ENCODE peak calls at places on chromosomes 1 and 21, in five cellular contexts. One of them, this sample, is unnamed.

GRCh38 chr1:171850951-171851350 is 9.7 kb downstream of the DNM3 start:
- DNase-seq in H1: no peak
- DNase-seq in A549: peak
- DNase-seq in SK-N-SH: no peak
- DNase-seq in IMR-90: no peak
- DNase-seq in this sample: no peak

GRCh38 chr1:225250432-225250831 is 177.4 kb downstream of the LBR start:
- DNase-seq in IMR-90: no peak
- DNase-seq in H1: no peak
- DNase-seq in A549: no peak
- DNase-seq in SK-N-SH: no peak
- DNase-seq in this sample: no peak

GRCh38 chr1:194570449-194570848 is 1384.0 kb upstream of the B3GALT2 start:
- DNase-seq in IMR-90: peak
- DNase-seq in SK-N-SH: no peak
- DNase-seq in A549: no peak
- DNase-seq in H1: no peak
- DNase-seq in this sample: no peak

GRCh38 chr1:94607398-94607797 is 65.8 kb upstream of the F3 start:
- DNase-seq in H1: no peak
- DNase-seq in SK-N-SH: no peak
- DNase-seq in IMR-90: no peak
- DNase-seq in A549: no peak
- DNase-seq in this sample: no peak

GRCh38 chr1:203742446-203742845 is 22.5 kb upstream of the LAX1 start:
- DNase-seq in H1: no peak
- DNase-seq in IMR-90: peak
- DNase-seq in SK-N-SH: no peak
- DNase-seq in A549: no peak
- DNase-seq in this sample: no peak

GRCh38 chr1:35220976-35221375 is 28.0 kb upstream of the SFPQ start:
- DNase-seq in IMR-90: no peak
- DNase-seq in H1: no peak
- DNase-seq in SK-N-SH: peak
- DNase-seq in A549: peak
- DNase-seq in this sample: peak

GRCh38 chr21:44988607-44989537 is 49.0 kb downstream of the SLX9 start:
- DNase-seq in SK-N-SH: no peak
- DNase-seq in H1: no peak
- DNase-seq in A549: no peak
- DNase-seq in IMR-90: no peak
- DNase-seq in this sample: no peak

GRCh38 chr1:220213381-220213983 is 58.8 kb downstream of the RAB3GAP2 start:
- DNase-seq in SK-N-SH: no peak
- DNase-seq in A549: no peak
- DNase-seq in IMR-90: no peak
- DNase-seq in H1: no peak
- DNase-seq in this sample: no peak

GRCh38 chr1:219837274-219837993 is 90.9 kb downstream of the SLC30A10 start:
- DNase-seq in IMR-90: peak
- DNase-seq in SK-N-SH: peak
- DNase-seq in A549: peak
- DNase-seq in H1: no peak
- DNase-seq in this sample: no peak

GRCh38 chr1:1411626-1412025 is 4.5 kb upstream of the MRPL20 start:
- DNase-seq in SK-N-SH: no peak
- DNase-seq in H1: no peak
- DNase-seq in IMR-90: no peak
- DNase-seq in A549: no peak
- DNase-seq in this sample: no peak

GRCh38 chr21:24428539-24429186 is 1178.6 kb downstream of the MRPL39 start:
- DNase-seq in A549: no peak
- DNase-seq in SK-N-SH: no peak
- DNase-seq in H1: no peak
- DNase-seq in IMR-90: no peak
- DNase-seq in this sample: no peak

GRCh38 chr1:27604579-27605299 is 795 bp upstream of the AHDC1 start:
- DNase-seq in A549: no peak
- DNase-seq in H1: peak
- DNase-seq in SK-N-SH: no peak
- DNase-seq in IMR-90: no peak
- DNase-seq in this sample: no peak

GRCh38 chr1:21909286-21909759 is 27.8 kb downstream of the HSPG2 start:
- DNase-seq in A549: no peak
- DNase-seq in IMR-90: peak
- DNase-seq in SK-N-SH: no peak
- DNase-seq in H1: no peak
- DNase-seq in this sample: no peak

GRCh38 chr1:27600500-27601175 is 3.3 kb downstream of the AHDC1 start:
- DNase-seq in H1: no peak
- DNase-seq in SK-N-SH: peak
- DNase-seq in IMR-90: peak
- DNase-seq in A549: no peak
- DNase-seq in this sample: no peak

GRCh38 chr1:2836333-2836970 is 35.0 kb upstream of the TTC34 start:
- DNase-seq in SK-N-SH: no peak
- DNase-seq in A549: no peak
- DNase-seq in IMR-90: no peak
- DNase-seq in H1: no peak
- DNase-seq in this sample: no peak

GRCh38 chr1:230124187-230125128 is 57.4 kb downstream of the GALNT2 start:
- DNase-seq in H1: no peak
- DNase-seq in SK-N-SH: no peak
- DNase-seq in IMR-90: no peak
- DNase-seq in A549: no peak
- DNase-seq in this sample: no peak

GRCh38 chr1:244237445-244237844 is 186.4 kb downstream of the ZBTB18 start:
- DNase-seq in SK-N-SH: no peak
- DNase-seq in H1: no peak
- DNase-seq in IMR-90: peak
- DNase-seq in A549: no peak
- DNase-seq in this sample: no peak

GRCh38 chr1:201578008-201578888 is 39.3 kb downstream of the NAV1 start:
- DNase-seq in SK-N-SH: no peak
- DNase-seq in IMR-90: no peak
- DNase-seq in H1: no peak
- DNase-seq in A549: no peak
- DNase-seq in this sample: no peak

GRCh38 chr1:25900209-25900608 is 6.0 kb downstream of the STMN1 start:
- DNase-seq in IMR-90: no peak
- DNase-seq in H1: no peak
- DNase-seq in SK-N-SH: no peak
- DNase-seq in A549: no peak
- DNase-seq in this sample: no peak

GRCh38 chr1:184002071-184002470 is 35.5 kb downstream of the COLGALT2 start:
- DNase-seq in A549: peak
- DNase-seq in IMR-90: peak
- DNase-seq in H1: no peak
- DNase-seq in SK-N-SH: no peak
- DNase-seq in this sample: no peak

GRCh38 chr1:50271968-50272578 is 151.2 kb downstream of the DMRTA2 start:
- DNase-seq in A549: peak
- DNase-seq in IMR-90: no peak
- DNase-seq in SK-N-SH: peak
- DNase-seq in H1: peak
- DNase-seq in this sample: peak

GRCh38 chr1:203173566-203173965 is 2.1 kb downstream of the MYBPH start:
- DNase-seq in H1: no peak
- DNase-seq in SK-N-SH: no peak
- DNase-seq in A549: no peak
- DNase-seq in IMR-90: no peak
- DNase-seq in this sample: no peak

GRCh38 chr1:162498442-162498785 is 796 bp downstream of the UHMK1 start:
- DNase-seq in IMR-90: peak
- DNase-seq in SK-N-SH: no peak
- DNase-seq in H1: no peak
- DNase-seq in A549: peak
- DNase-seq in this sample: no peak

GRCh38 chr21:38819719-38820147 is 14.0 kb downstream of the ETS2 start:
- DNase-seq in H1: no peak
- DNase-seq in IMR-90: peak
- DNase-seq in SK-N-SH: no peak
- DNase-seq in A549: peak
- DNase-seq in this sample: no peak

GRCh38 chr21:46667735-46668380 is 32.4 kb downstream of the PRMT2 start:
- DNase-seq in H1: peak
- DNase-seq in SK-N-SH: peak
- DNase-seq in IMR-90: peak
- DNase-seq in A549: peak
- DNase-seq in this sample: peak

GRCh38 chr1:7120863-7121621 is 335.8 kb downstream of the CAMTA1 start:
- DNase-seq in IMR-90: no peak
- DNase-seq in H1: no peak
- DNase-seq in A549: no peak
- DNase-seq in SK-N-SH: no peak
- DNase-seq in this sample: peak

GRCh38 chr1:7117265-7117598 is 332.0 kb downstream of the CAMTA1 start:
- DNase-seq in IMR-90: no peak
- DNase-seq in H1: no peak
- DNase-seq in SK-N-SH: no peak
- DNase-seq in A549: no peak
- DNase-seq in this sample: no peak

GRCh38 chr1:7116001-7116400 is 330.7 kb downstream of the CAMTA1 start:
- DNase-seq in H1: no peak
- DNase-seq in IMR-90: no peak
- DNase-seq in A549: no peak
- DNase-seq in SK-N-SH: no peak
- DNase-seq in this sample: no peak

GRCh38 chr1:7117599-7118281 is 332.5 kb downstream of the CAMTA1 start:
- DNase-seq in H1: peak
- DNase-seq in IMR-90: peak
- DNase-seq in SK-N-SH: no peak
- DNase-seq in A549: peak
- DNase-seq in this sample: peak

GRCh38 chr1:7121622-7121988 is 336.4 kb downstream of the CAMTA1 start:
- DNase-seq in SK-N-SH: no peak
- DNase-seq in H1: no peak
- DNase-seq in IMR-90: no peak
- DNase-seq in A549: no peak
- DNase-seq in this sample: no peak
- TF ChIP-seq USF2 in SK-N-SH: no peak
- TF ChIP-seq USF2 in H1: no peak
- TF ChIP-seq USF2 in IMR-90: no peak
- TF ChIP-seq USF2 in A549: no peak
- TF ChIP-seq USF2 in this sample: no peak

DNA sequence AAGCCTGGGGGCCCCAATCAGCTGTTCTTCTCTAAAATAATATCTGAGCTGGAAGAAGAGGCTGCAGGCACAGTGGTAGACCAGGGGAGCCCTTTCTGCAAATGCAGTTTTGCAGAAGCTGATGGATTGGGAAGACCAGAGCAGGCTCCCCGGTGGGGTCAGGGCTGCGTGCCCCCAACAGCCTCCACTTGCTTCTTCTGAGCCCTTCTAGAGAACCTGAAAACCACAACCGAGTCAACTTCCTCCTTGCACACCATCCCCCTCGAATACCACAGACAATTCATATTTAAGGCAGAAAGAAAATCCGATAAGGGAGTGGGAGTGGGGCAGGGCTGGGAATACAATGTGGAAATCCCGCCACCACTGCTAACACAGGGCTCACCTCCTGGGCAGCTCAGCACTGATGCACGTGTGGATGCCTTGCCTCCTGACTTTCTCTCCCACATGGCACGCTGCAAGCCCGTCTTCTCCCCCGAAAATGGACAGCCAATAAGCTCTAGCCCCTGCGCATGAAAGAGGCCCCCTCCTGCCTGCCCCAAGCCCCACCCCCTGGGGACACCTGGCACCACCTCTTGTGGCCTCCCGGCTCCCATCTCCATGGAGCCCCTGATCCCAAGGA is 25.4 kb upstream of the ALDH4A1 start:
- DNase-seq in SK-N-SH: no peak
- DNase-seq in H1: no peak
- DNase-seq in IMR-90: peak
- DNase-seq in A549: no peak
- DNase-seq in this sample: no peak
- TF ChIP-seq USF2 in SK-N-SH: no peak
- TF ChIP-seq USF2 in H1: no peak
- TF ChIP-seq USF2 in IMR-90: no peak
- TF ChIP-seq USF2 in A549: no peak
- TF ChIP-seq USF2 in this sample: no peak

GRCh38 chr1:112665857-112666256 is 8.6 kb upstream of the MOV10 start:
- DNase-seq in H1: no peak
- DNase-seq in SK-N-SH: no peak
- DNase-seq in A549: no peak
- DNase-seq in IMR-90: no peak
- DNase-seq in this sample: no peak
- TF ChIP-seq USF2 in H1: no peak
- TF ChIP-seq USF2 in SK-N-SH: no peak
- TF ChIP-seq USF2 in A549: no peak
- TF ChIP-seq USF2 in IMR-90: no peak
- TF ChIP-seq USF2 in this sample: no peak

GRCh38 chr1:116324411-116324810 is 48.6 kb upstream of the ATP1A1 start:
- DNase-seq in SK-N-SH: no peak
- DNase-seq in H1: no peak
- DNase-seq in A549: no peak
- DNase-seq in IMR-90: no peak
- DNase-seq in this sample: no peak
- TF ChIP-seq USF2 in SK-N-SH: no peak
- TF ChIP-seq USF2 in H1: no peak
- TF ChIP-seq USF2 in A549: no peak
- TF ChIP-seq USF2 in IMR-90: no peak
- TF ChIP-seq USF2 in this sample: no peak

GRCh38 chr1:204828352-204828850 is 42.3 kb upstream of the NFASC start:
- DNase-seq in SK-N-SH: peak
- DNase-seq in A549: peak
- DNase-seq in H1: peak
- DNase-seq in IMR-90: no peak
- DNase-seq in this sample: peak
- TF ChIP-seq USF2 in SK-N-SH: no peak
- TF ChIP-seq USF2 in A549: no peak
- TF ChIP-seq USF2 in H1: no peak
- TF ChIP-seq USF2 in IMR-90: no peak
- TF ChIP-seq USF2 in this sample: peak

DNA sequence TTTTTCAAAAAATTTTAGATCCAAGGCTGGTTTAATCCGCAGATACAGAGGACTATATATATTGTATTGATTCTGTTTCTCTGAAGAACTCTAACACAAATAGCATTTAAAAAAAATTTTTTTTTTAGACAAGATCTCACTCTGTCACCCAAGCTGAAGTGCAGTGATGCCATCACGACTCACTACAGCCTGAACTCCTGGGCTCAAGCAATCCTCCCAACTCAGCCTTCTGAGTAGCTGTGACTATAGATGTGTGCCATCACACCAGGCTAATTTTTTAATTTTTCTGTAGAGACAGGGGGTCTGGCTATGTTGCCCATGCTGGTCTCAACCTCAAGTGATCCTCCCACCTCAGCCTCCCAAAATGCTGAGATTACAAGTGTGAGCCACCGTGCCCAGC is 3.0 kb downstream of the ANKRD45 start:
- DNase-seq in IMR-90: peak
- DNase-seq in SK-N-SH: no peak
- DNase-seq in A549: no peak
- DNase-seq in H1: no peak
- DNase-seq in this sample: no peak
- TF ChIP-seq USF2 in IMR-90: no peak
- TF ChIP-seq USF2 in SK-N-SH: no peak
- TF ChIP-seq USF2 in A549: no peak
- TF ChIP-seq USF2 in H1: no peak
- TF ChIP-seq USF2 in this sample: no peak

GRCh38 chr1:231432996-231433395 is 10.9 kb upstream of the EGLN1 start:
- DNase-seq in A549: no peak
- DNase-seq in H1: no peak
- DNase-seq in IMR-90: no peak
- DNase-seq in SK-N-SH: no peak
- DNase-seq in this sample: no peak
- TF ChIP-seq USF2 in A549: no peak
- TF ChIP-seq USF2 in H1: no peak
- TF ChIP-seq USF2 in IMR-90: no peak
- TF ChIP-seq USF2 in SK-N-SH: no peak
- TF ChIP-seq USF2 in this sample: no peak

GRCh38 chr1:91744973-91745648 is 140.8 kb downstream of the TGFBR3 start:
- DNase-seq in SK-N-SH: no peak
- DNase-seq in A549: no peak
- DNase-seq in H1: no peak
- DNase-seq in IMR-90: no peak
- DNase-seq in this sample: no peak
- TF ChIP-seq USF2 in SK-N-SH: no peak
- TF ChIP-seq USF2 in A549: no peak
- TF ChIP-seq USF2 in H1: no peak
- TF ChIP-seq USF2 in IMR-90: no peak
- TF ChIP-seq USF2 in this sample: no peak